ENCODE peak calls at places on chromosomes 3 and 15, in nine cellular contexts. O, I, A, H, N, M, T, L and Q are unnamed samples.

GRCh38 chr3:46559030-46559704 is 6.9 kb downstream of the LRRC2 start:
- DNase-seq in O (no peak), I (no peak), A (no peak), H (no peak), N (no peak), M (no peak), T (no peak), L (no peak), Q (no peak)

GRCh38 chr15:75174736-75175135 is 26.9 kb upstream of the C15orf39 start:
- DNase-seq in O (no peak), I (no peak), A (no peak), H (no peak), N (no peak), M (no peak), T (no peak), L (no peak), Q (no peak)

GRCh38 chr3:39447637-39448483 is 19.6 kb upstream of the MOBP start:
- DNase-seq in O (no peak), I (peak; percentile 92), A (peak; percentile 95), H (peak; percentile 93), N (peak; percentile 50), M (peak; percentile 75), T (peak; percentile 83), L (peak; percentile 42), Q (peak; percentile 38)

GRCh38 chr15:79967331-79968182 is 3.4 kb downstream of the BCL2A1 start:
- DNase-seq in O (no peak), I (no peak), A (no peak), H (no peak), N (no peak), M (no peak), T (no peak), L (no peak), Q (no peak)

GRCh38 chr15:25136119-25136518 is 181.3 kb downstream of the SNRPN start:
- DNase-seq in O (no peak), I (peak; percentile 62), A (no peak), H (peak; percentile 61), N (no peak), M (no peak), T (peak; percentile 8), L (no peak), Q (no peak)

GRCh38 chr3:98846101-98846500 is 55.4 kb downstream of the DCBLD2 start:
- DNase-seq in O (no peak), I (no peak), A (no peak), H (no peak), N (no peak), M (no peak), T (no peak), L (no peak), Q (no peak)

GRCh38 chr3:127410137-127410488 is 122.3 kb upstream of the PRR20G start:
- DNase-seq in O (peak; percentile 10), I (no peak), A (no peak), H (peak; percentile 38), N (no peak), M (no peak), T (no peak), L (no peak), Q (no peak)

GRCh38 chr15:31230630-31231485 is 95.8 kb upstream of the KLF13 start:
- DNase-seq in O (no peak), I (no peak), A (no peak), H (no peak), N (no peak), M (no peak), T (no peak), L (no peak), Q (no peak)

GRCh38 chr3:109442531-109442930 is 105.2 kb upstream of the DPPA4 start:
- DNase-seq in O (no peak), I (no peak), A (no peak), H (no peak), N (no peak), M (no peak), T (no peak), L (no peak), Q (no peak)

GRCh38 chr15:59237854-59238252 is 31.2 kb downstream of the LDHAL6B start:
- DNase-seq in O (no peak), I (no peak), A (no peak), H (no peak), N (no peak), M (no peak), T (no peak), L (no peak), Q (no peak)

GRCh38 chr3:58009026-58009748 is 965 bp downstream of the FLNB start:
- DNase-seq in O (no peak), I (peak; percentile 40), A (no peak), H (peak; percentile 76), N (no peak), M (no peak), T (no peak), L (peak; percentile 36), Q (peak; percentile 10)

GRCh38 chr3:125437631-125438435 is 62.7 kb upstream of the ZNF148 start:
- DNase-seq in O (peak; percentile 67), I (peak; percentile 52), A (peak; percentile 80), H (peak; percentile 89), N (peak; percentile 18), M (peak; percentile 44), T (peak; percentile 54), L (peak; percentile 33), Q (peak; percentile 46)

GRCh38 chr3:101091489-101091888 is 98.3 kb upstream of the ABI3BP start:
- DNase-seq in O (no peak), I (peak; percentile 83), A (no peak), H (peak; percentile 49), N (no peak), M (no peak), T (no peak), L (no peak), Q (no peak)

GRCh38 chr15:88704791-88705768 is 66.3 kb downstream of the ISG20 start:
- DNase-seq in O (peak; percentile 54), I (peak; percentile 10), A (peak; percentile 60), H (peak; percentile 70), N (no peak), M (peak; percentile 49), T (peak; percentile 27), L (peak; percentile 43), Q (no peak)

DNA sequence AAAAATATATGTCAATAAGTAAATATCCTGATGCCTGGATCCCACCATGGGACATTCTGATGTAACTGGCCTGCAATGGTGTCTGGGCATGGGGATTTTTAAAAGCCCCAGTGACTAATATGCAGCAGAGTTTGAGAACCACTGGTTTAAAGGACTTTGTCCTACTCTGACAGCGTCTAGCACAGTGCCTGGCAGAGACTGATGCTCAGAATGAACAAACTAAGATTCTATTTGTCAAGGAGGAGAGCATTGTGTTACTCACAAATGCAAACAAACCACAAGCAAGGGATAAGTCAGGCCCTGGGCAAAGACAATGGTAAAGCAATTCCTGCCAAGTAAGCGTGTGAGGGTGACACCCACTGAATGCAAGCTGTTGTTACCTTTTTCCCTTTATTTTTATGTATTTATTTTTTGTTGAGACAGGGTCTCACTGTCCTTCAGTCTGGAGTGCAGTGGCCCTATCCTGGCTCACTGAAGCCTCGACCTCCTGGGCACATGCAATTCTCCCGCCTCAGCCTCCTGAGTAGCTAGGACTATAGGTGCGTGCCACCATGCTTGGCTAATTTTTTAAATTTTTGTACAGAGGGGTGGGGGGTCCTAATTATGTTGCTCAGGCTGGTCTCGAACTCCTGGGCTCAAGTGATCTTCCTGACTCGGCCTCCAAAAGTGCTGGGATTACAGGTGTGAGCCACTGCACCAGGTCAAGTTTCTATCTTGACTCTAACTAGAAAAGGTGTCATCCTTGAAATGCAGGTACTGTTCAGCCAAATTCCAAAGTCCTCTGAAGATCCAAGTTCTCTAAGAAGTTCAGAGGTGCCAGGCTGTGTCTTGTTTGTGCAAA is 909 bp upstream of the GPD1L start:
- DNase-seq in O (no peak), I (no peak), A (no peak), H (no peak), N (no peak), M (no peak), T (peak; percentile 4), L (no peak), Q (no peak)
- H3K4me3 ChIP-seq in O (peak overlapping the region; percentile 89), I (no peak overlapping the region), A (no peak overlapping the region), H (no peak overlapping the region), N (peak overlapping the region; percentile 79), M (peak overlapping the region; percentile 95), T (no peak overlapping the region), L (peak overlapping the region; percentile 82), Q (peak overlapping the region; percentile 76)

DNA sequence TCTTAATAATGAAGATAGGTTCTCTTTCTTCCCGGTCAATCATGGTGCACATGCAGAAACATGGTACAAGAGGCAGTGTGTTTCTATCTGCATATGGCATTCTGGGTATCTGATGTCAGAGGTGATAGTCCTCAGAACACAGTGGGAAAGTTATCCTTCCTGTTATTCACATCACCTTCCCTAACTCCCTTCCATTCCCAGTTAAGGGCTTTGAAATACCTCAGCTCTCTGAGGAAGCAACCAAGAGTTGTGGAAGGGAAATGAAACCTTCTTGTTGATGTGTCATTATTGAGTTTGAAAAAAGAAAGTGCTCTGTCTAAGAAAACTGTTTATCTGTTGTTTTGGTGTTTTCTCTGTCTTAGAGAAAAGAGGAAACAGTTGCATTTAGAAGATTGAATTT is 21.9 kb upstream of the P2RY13 start:
- DNase-seq in O (no peak), I (peak; percentile 38), A (no peak), H (no peak), N (no peak), M (no peak), T (no peak), L (no peak), Q (no peak)
- H3K4me1 ChIP-seq in O (no peaks in the 10 kb centered on the region), I (peaks cover 7% of the 10 kb centered on the region), A (no peaks in the 10 kb centered on the region), H (no peaks in the 10 kb centered on the region), N (no peaks in the 10 kb centered on the region), M (no peaks in the 10 kb centered on the region), T (no peaks in the 10 kb centered on the region), L (no peaks in the 10 kb centered on the region), Q (no peaks in the 10 kb centered on the region)

DNA sequence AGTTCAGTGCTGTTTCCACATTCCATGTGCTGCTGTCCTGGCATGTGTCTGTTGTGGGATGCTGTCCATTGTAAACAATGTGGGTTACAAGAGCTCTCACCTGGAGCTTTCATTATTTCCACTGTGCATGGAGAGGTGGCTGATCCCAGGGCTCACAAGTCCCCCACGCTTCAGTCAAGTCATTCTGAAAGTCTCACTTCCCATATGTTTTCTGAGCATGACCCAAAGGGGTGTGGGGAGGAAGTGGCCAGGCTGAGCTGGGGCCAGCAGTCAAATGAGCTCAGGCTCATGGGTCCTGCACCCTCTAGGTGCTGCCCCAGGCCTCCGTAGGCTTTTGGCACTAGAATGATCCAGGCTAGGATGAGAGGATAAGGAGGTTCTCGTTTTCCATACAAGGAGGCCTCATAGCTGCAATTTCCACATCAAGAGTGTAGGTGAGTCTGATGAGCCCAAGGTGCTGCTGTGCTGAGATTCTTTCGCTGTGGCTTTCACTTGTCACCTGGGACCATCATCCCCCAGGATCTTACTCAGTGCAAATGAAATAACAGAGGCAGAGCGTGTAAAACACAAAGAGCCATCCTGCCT is 22.0 kb downstream of the STARD5 start:
- DNase-seq in O (no peak), I (no peak), A (no peak), H (no peak), N (no peak), M (peak; percentile 27), T (no peak), L (no peak), Q (no peak)
- H3K27ac ChIP-seq in O (no peak overlapping the region), I (no peak overlapping the region), A (peak overlapping the region; percentile 34), H (no peak overlapping the region), N (no peak overlapping the region), M (no peak overlapping the region), T (no peak overlapping the region), L (no peak overlapping the region), Q (no peak overlapping the region)

DNA sequence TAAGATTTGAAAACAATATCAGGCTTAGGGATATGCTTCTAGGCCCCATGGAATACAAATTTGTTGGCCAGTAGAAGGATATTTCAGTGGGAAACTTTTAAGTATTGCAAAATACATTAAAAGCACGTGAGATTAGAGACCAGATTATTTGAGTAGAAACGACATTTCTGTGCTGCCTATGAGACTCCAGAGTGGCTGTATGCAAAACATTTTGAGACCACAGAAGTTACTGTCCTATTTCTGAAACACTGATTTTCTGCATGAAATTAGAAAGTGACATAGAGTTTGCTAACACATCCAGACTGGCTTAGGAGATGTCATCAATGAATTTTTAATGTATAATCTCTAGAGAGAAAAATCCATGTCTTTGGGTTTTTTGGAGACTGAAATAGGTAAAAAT is 99.8 kb downstream of the KCNH8 start:
- DNase-seq in O (no peak), I (no peak), A (no peak), H (no peak), N (no peak), M (no peak), T (no peak), L (no peak), Q (no peak)
- H3K4me3 ChIP-seq in O (no peak overlapping the region), I (no peak overlapping the region), A (no peak overlapping the region), H (no peak overlapping the region), N (no peak overlapping the region), M (no peak overlapping the region), T (no peak overlapping the region), L (no peak overlapping the region), Q (no peak overlapping the region)